ENCODE peak calls at places on chromosomes 16 and 17, in six cellular contexts. J is GM12878, S is HCT116, L is HepG2, K is SK-N-SH, P is H1. F is an unnamed sample. For H3K4me1, the result is how much of the 10 kb centered on the place peaks cover.

GRCh38 chr17:8332688-8333087 is 7.0 kb upstream of the ODF4 start:
- DNase-seq in K (peak), L (peak), P (no peak), J (no peak), S (no peak), F (no peak)

GRCh38 chr17:41678411-41678906 is 10.2 kb upstream of the EIF1 start:
- DNase-seq in P (no peak), K (no peak), J (peak), L (no peak), S (no peak), F (no peak)

GRCh38 chr16:15907863-15908478 is 19.6 kb upstream of the CEP20 start:
- DNase-seq in S (peak), L (peak), P (peak), J (peak), K (peak), F (no peak)

GRCh38 chr16:29729116-29729521 is 16.7 kb downstream of the C16orf54 start:
- DNase-seq in P (no peak), K (peak), S (peak), L (peak), J (no peak), F (peak)

GRCh38 chr17:67528751-67529436 is 151.8 kb downstream of the PITPNC1 start:
- DNase-seq in S (peak), K (peak), P (no peak), L (peak), J (no peak), F (peak)

GRCh38 chr16:83473926-83474660 is 333.7 kb upstream of the HSBP1 start:
- DNase-seq in J (no peak), K (no peak), L (no peak), S (no peak), P (no peak), F (no peak)

GRCh38 chr16:80062361-80063027 is 462.0 kb upstream of the MAF start:
- DNase-seq in J (no peak), K (no peak), P (no peak), L (no peak), S (no peak), F (no peak)

GRCh38 chr16:64475627-64476351 is 646.1 kb downstream of the CDH11 start:
- DNase-seq in P (no peak), K (no peak), S (no peak), J (no peak), L (no peak), F (no peak)

GRCh38 chr17:28963212-28963611 is 11.9 kb upstream of the PHF12 start:
- DNase-seq in S (no peak), J (no peak), L (no peak), P (no peak), K (no peak), F (no peak)

GRCh38 chr17:45145035-45145389 is 3.3 kb upstream of the HEXIM1 start:
- DNase-seq in P (no peak), L (no peak), K (no peak), S (no peak), J (no peak), F (no peak)

GRCh38 chr17:58329808-58330543 is 1.4 kb upstream of the TSPOAP1 start:
- DNase-seq in J (peak), S (no peak), P (no peak), K (no peak), L (no peak), F (no peak)

GRCh38 chr17:80362428-80363119 is 52.4 kb upstream of the ENDOV start:
- DNase-seq in K (no peak), P (no peak), J (no peak), S (no peak), L (no peak), F (no peak)

GRCh38 chr16:14186007-14186953 is 115.2 kb downstream of the MRTFB start:
- DNase-seq in S (no peak), K (peak), L (no peak), J (no peak), P (peak), F (no peak)

GRCh38 chr16:55349867-55350266 is 25.9 kb downstream of the IRX6 start:
- DNase-seq in S (no peak), L (no peak), K (no peak), P (no peak), J (no peak), F (no peak)

GRCh38 chr16:8866118-8866883 is 2.5 kb downstream of the CARHSP1 start:
- DNase-seq in S (no peak), J (no peak), K (peak), P (peak), L (peak), F (no peak)

GRCh38 chr16:69860233-69861231 is 90.6 kb upstream of the CLEC18A start:
- DNase-seq in P (no peak), L (peak), K (no peak), J (no peak), S (no peak), F (no peak)

GRCh38 chr16:77794586-77794985 is 6.2 kb downstream of the VAT1L start:
- DNase-seq in S (no peak), K (no peak), J (no peak), P (no peak), L (no peak), F (no peak)

GRCh38 chr16:57115504-57116182 is 23.3 kb downstream of the CPNE2 start:
- DNase-seq in J (no peak), S (no peak), K (peak), P (no peak), L (no peak), F (no peak)
- TF ChIP-seq SIN3A in J (no peak), S (no peak), K (no peak), P (no peak), L (no peak), F (no peak)

GRCh38 chr16:11677451-11677951 is 9.2 kb downstream of the SNN start:
- DNase-seq in J (no peak), S (no peak), P (no peak), K (no peak), L (no peak), F (no peak)
- H3K4me1 ChIP-seq in J (half or more), S (under half), P (under half), K (under half), L (under half), F (under half)

GRCh38 chr16:28495098-28495793 is 803 bp downstream of the APOBR start:
- DNase-seq in L (no peak), S (no peak), P (no peak), K (no peak), J (no peak), F (no peak)
- H3K27ac ChIP-seq in L (no peak), S (no peak), P (no peak), K (no peak), J (peak), F (no peak)

GRCh38 chr17:70205386-70205785 is 36.1 kb downstream of the KCNJ2 start:
- DNase-seq in P (no peak), K (no peak), L (no peak), J (no peak), S (no peak), F (no peak)

GRCh38 chr17:70207184-70207583 is 37.9 kb downstream of the KCNJ2 start:
- DNase-seq in P (no peak), L (no peak), J (no peak), S (no peak), K (no peak), F (no peak)

GRCh38 chr17:70202840-70203239 is 33.5 kb downstream of the KCNJ2 start:
- DNase-seq in P (no peak), L (no peak), J (no peak), S (no peak), K (no peak), F (no peak)

GRCh38 chr17:70208080-70208794 is 38.9 kb downstream of the KCNJ2 start:
- DNase-seq in P (no peak), S (no peak), J (peak), L (no peak), K (no peak), F (no peak)

GRCh38 chr17:70204431-70204830 is 35.1 kb downstream of the KCNJ2 start:
- DNase-seq in P (no peak), K (no peak), J (no peak), L (no peak), S (no peak), F (no peak)
- TF ChIP-seq SIN3A in P (no peak), K (no peak), J (no peak), L (no peak), S (no peak), F (no peak)

GRCh38 chr17:74761931-74762330 is 13.5 kb downstream of the NHERF1 start:
- DNase-seq in J (no peak), P (no peak), S (no peak), L (no peak), K (peak), F (no peak)
- H3K4me1 ChIP-seq in J (under half), P (half or more), S (under half), L (half or more), K (under half), F (under half)

F was measured in Panc1.